ENCODE peak calls at places on chromosome 9, in five cellular contexts. One of them, this sample, is unnamed.

GRCh38 chr9:120446681-120447080 is 133.3 kb downstream of the CDK5RAP2 start:
- DNase-seq in hepatocyte: no peak
- DNase-seq in GM23338: no peak
- DNase-seq in neural progenitor cell: no peak
- DNase-seq in OCI-LY7: no peak
- DNase-seq in this sample: no peak

GRCh38 chr9:27353405-27354229 is 56.7 kb upstream of the EQTN start:
- DNase-seq in OCI-LY7: no peak
- DNase-seq in neural progenitor cell: peak; percentile 67
- DNase-seq in GM23338: no peak
- DNase-seq in hepatocyte: no peak
- DNase-seq in this sample: no peak

GRCh38 chr9:96513622-96514021 is 63.7 kb downstream of the HABP4 start:
- DNase-seq in OCI-LY7: no peak
- DNase-seq in neural progenitor cell: no peak
- DNase-seq in hepatocyte: no peak
- DNase-seq in GM23338: no peak
- DNase-seq in this sample: no peak

GRCh38 chr9:135879619-135880018 is 27.7 kb downstream of the CAMSAP1 start:
- DNase-seq in hepatocyte: no peak
- DNase-seq in GM23338: no peak
- DNase-seq in OCI-LY7: no peak
- DNase-seq in neural progenitor cell: no peak
- DNase-seq in this sample: no peak

GRCh38 chr9:121811140-121811539 is 159.7 kb downstream of the DAB2IP start:
- DNase-seq in neural progenitor cell: no peak
- DNase-seq in GM23338: no peak
- DNase-seq in OCI-LY7: no peak
- DNase-seq in hepatocyte: no peak
- DNase-seq in this sample: no peak

GRCh38 chr9:87148391-87149237 is 201.3 kb upstream of the GAS1 start:
- DNase-seq in GM23338: peak; percentile 93
- DNase-seq in OCI-LY7: no peak
- DNase-seq in hepatocyte: peak; percentile 86
- DNase-seq in neural progenitor cell: peak; percentile 73
- DNase-seq in this sample: no peak

GRCh38 chr9:121888438-121888775 is 204.7 kb downstream of the TTLL11 start:
- DNase-seq in GM23338: no peak
- DNase-seq in neural progenitor cell: no peak
- DNase-seq in OCI-LY7: no peak
- DNase-seq in hepatocyte: no peak
- DNase-seq in this sample: no peak

GRCh38 chr9:134653259-134654009 is 11.8 kb downstream of the COL5A1 start:
- DNase-seq in OCI-LY7: no peak
- DNase-seq in hepatocyte: no peak
- DNase-seq in neural progenitor cell: no peak
- DNase-seq in GM23338: no peak
- DNase-seq in this sample: no peak

GRCh38 chr9:102273952-102274351 is 535.5 kb upstream of the GRIN3A start:
- DNase-seq in OCI-LY7: no peak
- DNase-seq in neural progenitor cell: no peak
- DNase-seq in hepatocyte: no peak
- DNase-seq in GM23338: no peak
- DNase-seq in this sample: peak; percentile 54

GRCh38 chr9:89544280-89544664 is 46.4 kb upstream of the SEMA4D start:
- DNase-seq in neural progenitor cell: no peak
- DNase-seq in hepatocyte: no peak
- DNase-seq in GM23338: peak; percentile 28
- DNase-seq in OCI-LY7: no peak
- DNase-seq in this sample: no peak

GRCh38 chr9:85038824-85039540 is 369.5 kb downstream of the NTRK2 start:
- DNase-seq in hepatocyte: no peak
- DNase-seq in neural progenitor cell: no peak
- DNase-seq in GM23338: no peak
- DNase-seq in OCI-LY7: no peak
- DNase-seq in this sample: no peak

GRCh38 chr9:117772960-117773359 is 68.8 kb downstream of the TLR4 start:
- DNase-seq in hepatocyte: peak; percentile 56
- DNase-seq in neural progenitor cell: no peak
- DNase-seq in OCI-LY7: no peak
- DNase-seq in GM23338: no peak
- DNase-seq in this sample: no peak

GRCh38 chr9:93292664-93293328 is 108.9 kb downstream of the WNK2 start:
- DNase-seq in neural progenitor cell: no peak
- DNase-seq in GM23338: no peak
- DNase-seq in OCI-LY7: no peak
- DNase-seq in hepatocyte: no peak
- DNase-seq in this sample: no peak

GRCh38 chr9:95750725-95751644 is 124.5 kb upstream of the ERCC6L2 start:
- DNase-seq in GM23338: peak; percentile 62
- DNase-seq in OCI-LY7: no peak
- DNase-seq in neural progenitor cell: no peak
- DNase-seq in hepatocyte: no peak
- DNase-seq in this sample: no peak

GRCh38 chr9:134325096-134325812 is 1.0 kb upstream of the RXRA start:
- DNase-seq in hepatocyte: peak; percentile 75
- DNase-seq in OCI-LY7: no peak
- DNase-seq in GM23338: peak; percentile 62
- DNase-seq in neural progenitor cell: peak; percentile 68
- DNase-seq in this sample: peak; percentile 48

DNA sequence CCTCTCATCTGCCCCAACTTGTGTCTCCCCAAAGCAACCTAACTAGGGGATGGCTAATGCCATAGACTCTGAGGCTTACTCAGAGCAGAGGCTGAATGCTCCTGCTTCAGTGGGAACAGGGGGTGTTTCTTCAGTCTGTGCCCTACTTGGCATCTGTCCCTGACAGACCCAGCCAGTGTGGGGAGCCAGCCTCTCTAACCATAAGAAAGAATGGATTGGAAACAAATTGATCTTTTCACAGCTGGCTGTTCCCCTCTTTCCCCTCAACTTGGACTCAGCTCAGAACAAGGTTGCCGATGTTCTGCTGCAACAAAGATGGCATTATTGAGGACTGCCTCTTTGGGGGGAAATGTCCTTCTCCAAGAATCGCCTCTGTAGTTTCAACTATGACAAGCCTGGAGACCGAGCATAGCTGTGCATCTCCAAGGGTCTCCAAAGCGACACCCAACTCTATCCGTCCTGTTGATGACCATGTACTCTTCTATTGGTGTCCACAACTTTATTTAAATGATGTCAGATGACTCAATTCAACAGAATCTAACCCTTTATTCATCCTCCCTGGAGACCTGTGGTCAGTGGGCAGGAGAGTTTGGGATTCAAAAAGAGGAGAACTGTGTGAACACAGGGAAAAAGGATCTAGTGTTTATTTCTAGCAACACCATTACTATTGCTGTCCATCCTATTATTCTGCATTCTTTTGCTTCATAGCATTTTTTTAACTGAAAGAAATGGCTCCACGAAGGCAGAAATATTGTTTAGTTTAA is 24.7 kb upstream of the TNC start:
- DNase-seq in OCI-LY7: no peak
- DNase-seq in hepatocyte: no peak
- DNase-seq in neural progenitor cell: no peak
- DNase-seq in GM23338: no peak
- DNase-seq in this sample: no peak
- TF ChIP-seq EZH2phosphoT487 in OCI-LY7: no peak
- TF ChIP-seq EZH2phosphoT487 in hepatocyte: no peak
- TF ChIP-seq EZH2phosphoT487 in neural progenitor cell: no peak
- TF ChIP-seq EZH2phosphoT487 in GM23338: no peak
- TF ChIP-seq EZH2phosphoT487 in this sample: no peak

GRCh38 chr9:72203205-72203803 is 54.1 kb downstream of the GDA start:
- DNase-seq in hepatocyte: peak; percentile 64
- DNase-seq in neural progenitor cell: peak; percentile 63
- DNase-seq in OCI-LY7: peak; percentile 18
- DNase-seq in GM23338: peak; percentile 73
- DNase-seq in this sample: peak; percentile 56
- TF ChIP-seq EZH2phosphoT487 in hepatocyte: no peak
- TF ChIP-seq EZH2phosphoT487 in neural progenitor cell: no peak
- TF ChIP-seq EZH2phosphoT487 in OCI-LY7: no peak
- TF ChIP-seq EZH2phosphoT487 in GM23338: no peak
- TF ChIP-seq EZH2phosphoT487 in this sample: no peak

GRCh38 chr9:91426123-91426745 is 2.6 kb upstream of the NFIL3 start:
- DNase-seq in OCI-LY7: peak; percentile 73
- DNase-seq in neural progenitor cell: peak; percentile 27
- DNase-seq in GM23338: peak; percentile 65
- DNase-seq in hepatocyte: peak; percentile 52
- DNase-seq in this sample: peak; percentile 62

GRCh38 chr9:91425270-91425669 is 1.6 kb upstream of the NFIL3 start:
- DNase-seq in OCI-LY7: no peak
- DNase-seq in neural progenitor cell: no peak
- DNase-seq in hepatocyte: no peak
- DNase-seq in GM23338: no peak
- DNase-seq in this sample: no peak

GRCh38 chr9:91422832-91423711 is 560 bp downstream of the NFIL3 start:
- DNase-seq in OCI-LY7: peak; percentile 76
- DNase-seq in GM23338: peak; percentile 60
- DNase-seq in neural progenitor cell: peak; percentile 84
- DNase-seq in hepatocyte: peak; percentile 81
- DNase-seq in this sample: peak; percentile 47

GRCh38 chr9:91423785-91424402 is at the start of gene NFIL3:
- DNase-seq in GM23338: peak; percentile 77
- DNase-seq in hepatocyte: peak; percentile 96
- DNase-seq in neural progenitor cell: peak; percentile 92
- DNase-seq in OCI-LY7: peak; percentile 83
- DNase-seq in this sample: peak; percentile 75

DNA sequence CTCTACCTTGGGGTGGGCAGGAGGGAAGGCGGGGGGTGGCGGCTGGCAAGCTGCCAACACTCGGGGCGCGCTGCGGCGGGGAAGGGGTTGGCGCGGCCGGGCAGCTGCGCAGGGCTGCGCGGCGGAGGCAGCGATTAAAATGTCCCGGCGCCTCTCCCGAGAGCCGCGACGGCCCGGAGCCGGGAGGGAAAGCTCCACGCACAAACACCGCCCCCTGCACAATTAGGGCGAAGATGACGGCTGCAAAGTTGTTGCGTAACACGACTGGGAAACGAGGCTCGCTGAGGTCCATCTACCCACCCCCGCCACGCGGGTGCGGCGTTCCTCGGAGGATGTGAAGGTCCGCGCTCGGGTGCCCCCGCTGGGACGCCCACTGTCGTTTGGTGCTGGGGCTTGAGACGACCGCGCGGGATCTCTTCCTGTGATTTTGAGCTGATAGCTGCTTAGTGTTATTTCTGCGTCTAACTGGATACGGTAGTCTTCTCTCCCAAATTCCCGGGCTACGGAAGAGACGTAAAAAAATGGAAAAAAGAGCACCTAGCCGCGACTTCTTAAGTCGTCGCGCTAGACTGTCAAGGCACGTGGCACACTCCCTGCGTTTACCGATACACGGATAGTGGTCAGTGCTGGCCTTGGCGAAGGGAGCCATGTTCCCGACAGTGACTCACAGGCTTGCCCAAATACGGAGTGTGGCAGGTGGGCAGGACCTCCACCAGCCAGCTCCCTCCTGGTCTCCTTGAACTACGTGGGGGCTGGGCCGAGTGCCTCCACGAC is 958 bp upstream of the NFIL3 start:
- DNase-seq in hepatocyte: peak; percentile 93
- DNase-seq in neural progenitor cell: peak; percentile 64
- DNase-seq in OCI-LY7: peak; percentile 51
- DNase-seq in GM23338: peak; percentile 69
- DNase-seq in this sample: peak; percentile 56
- TF ChIP-seq EZH2phosphoT487 in hepatocyte: no peak
- TF ChIP-seq EZH2phosphoT487 in neural progenitor cell: no peak
- TF ChIP-seq EZH2phosphoT487 in OCI-LY7: no peak
- TF ChIP-seq EZH2phosphoT487 in GM23338: no peak
- TF ChIP-seq EZH2phosphoT487 in this sample: no peak

DNA sequence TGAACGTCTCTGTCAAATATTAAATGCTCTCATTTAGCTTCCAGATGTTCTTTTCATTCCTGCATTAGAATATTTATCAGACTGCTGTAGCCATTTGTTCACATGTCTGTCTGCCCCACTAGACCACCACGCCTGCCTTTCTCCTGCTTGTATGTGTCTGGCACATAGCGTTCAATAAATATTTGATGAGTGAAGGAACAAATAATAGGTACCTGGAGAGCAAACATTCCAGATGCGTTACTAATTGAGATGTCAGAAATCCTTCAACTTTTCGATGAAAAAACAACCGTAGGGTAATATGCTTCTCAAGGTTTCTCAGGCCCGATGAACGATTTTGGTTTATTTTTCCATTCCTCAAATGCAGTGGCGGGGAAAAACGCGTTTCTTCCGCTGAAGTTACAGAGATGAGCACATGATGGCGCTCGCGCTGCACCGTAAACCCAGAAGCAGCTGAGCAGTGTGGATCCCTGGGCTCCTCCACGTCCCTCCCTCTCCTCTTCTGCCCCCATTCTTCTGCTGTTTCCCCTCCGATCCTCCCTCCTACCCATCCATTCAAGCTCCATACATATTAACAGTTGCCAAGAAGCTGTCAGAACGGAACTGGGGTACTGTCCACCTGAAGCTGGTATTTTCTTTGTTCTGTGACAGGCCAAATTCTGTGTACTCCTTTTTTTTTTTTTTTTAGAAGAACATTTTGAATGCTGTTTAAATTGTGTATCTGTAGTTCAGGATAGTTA is 245.4 kb downstream of the MPDZ start:
- DNase-seq in hepatocyte: peak; percentile 85
- DNase-seq in OCI-LY7: peak; percentile 25
- DNase-seq in GM23338: peak; percentile 82
- DNase-seq in neural progenitor cell: peak; percentile 83
- DNase-seq in this sample: peak; percentile 84
- TF ChIP-seq EZH2phosphoT487 in hepatocyte: no peak
- TF ChIP-seq EZH2phosphoT487 in OCI-LY7: no peak
- TF ChIP-seq EZH2phosphoT487 in GM23338: no peak
- TF ChIP-seq EZH2phosphoT487 in neural progenitor cell: no peak
- TF ChIP-seq EZH2phosphoT487 in this sample: no peak

DNA sequence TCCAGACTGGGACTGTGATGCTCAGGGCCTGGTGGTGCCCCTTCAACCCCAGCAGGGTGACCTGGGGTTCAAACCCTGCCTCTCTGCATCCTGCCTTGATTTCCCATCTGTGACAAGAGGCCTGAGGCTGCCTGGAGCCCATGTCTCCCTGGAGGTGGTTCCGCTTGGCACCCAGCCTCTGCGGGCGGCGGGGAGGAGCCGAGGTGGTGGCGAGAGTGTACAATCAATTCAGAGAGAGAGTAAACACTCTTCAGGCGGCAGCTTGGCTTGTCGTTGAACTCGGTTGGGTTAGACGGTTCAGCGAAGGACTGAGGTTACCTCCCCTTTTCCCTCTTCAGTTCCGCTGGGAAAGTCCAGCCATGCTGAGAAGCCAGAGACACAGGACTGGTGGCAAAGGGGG is 39.3 kb downstream of the NTNG2 start:
- DNase-seq in hepatocyte: no peak
- DNase-seq in neural progenitor cell: no peak
- DNase-seq in GM23338: no peak
- DNase-seq in OCI-LY7: no peak
- DNase-seq in this sample: no peak
- TF ChIP-seq EZH2phosphoT487 in hepatocyte: no peak
- TF ChIP-seq EZH2phosphoT487 in neural progenitor cell: no peak
- TF ChIP-seq EZH2phosphoT487 in GM23338: no peak
- TF ChIP-seq EZH2phosphoT487 in OCI-LY7: no peak
- TF ChIP-seq EZH2phosphoT487 in this sample: no peak

This sample was measured in PC-3.